ENCODE peak calls at places on chromosomes 11 and 22, in nine cellular contexts. I is activated T-helper 1 cell treated with anti-CD3 and anti-CD28 coated beads, Interleukin-12 subunit alpha, Interleukin-12 subunit beta, Interleukin-2, Interleukin-4 antibody, amounts not matched to agents 30 ng/mL and 10 ng/mL and 1 ng/mL, durations not matched to agents 14 hours and 24 hours and 36 hours; M is ureter; S is NK-92 treated with Interleukin-12 subunit alpha and Interleukin-12 subunit beta, amount 100 ng/mL, for 24 hours; W is KBM-7; R is heart right ventricle; H is bronchial epithelial cell; N is putamen; B is A172. E is an unnamed sample.

GRCh38 chr11:102357116-102357515 is 10.1 kb downstream of the BIRC2 start:
- DNase-seq in I (no peak), M (no peak), S (no peak), W (no peak), R (no peak), H (no peak), N (no peak), B (no peak), E (no peak)

GRCh38 chr11:12126352-12127019 is 16.1 kb downstream of the MICAL2 start:
- DNase-seq in I (no peak), M (no peak), S (peak), W (peak), R (no peak), H (peak), N (no peak), B (peak), E (no peak)

GRCh38 chr22:22422629-22423112 is 85.9 kb downstream of the ZNF280B start:
- DNase-seq in I (peak), M (peak), S (peak), W (peak), R (peak), H (peak), N (peak), B (peak), E (peak)

GRCh38 chr22:26169312-26170111 is at the start of gene SEZ6L:
- DNase-seq in I (no peak), M (no peak), S (no peak), W (peak), R (peak), H (no peak), N (no peak), B (no peak), E (no peak)

GRCh38 chr22:45598596-45599217 is 72.9 kb upstream of the ATXN10 start:
- DNase-seq in I (no peak), M (no peak), S (no peak), W (no peak), R (no peak), H (no peak), N (no peak), B (no peak), E (peak)

GRCh38 chr22:25403752-25404471 is 160.6 kb upstream of the GRK3 start:
- DNase-seq in I (no peak), M (no peak), S (no peak), W (peak), R (no peak), H (peak), N (no peak), B (no peak), E (no peak)

GRCh38 chr11:57762235-57762866 is 749 bp downstream of the CTNND1 start:
- DNase-seq in I (no peak), M (no peak), S (no peak), W (no peak), R (no peak), H (no peak), N (peak), B (no peak), E (no peak)

GRCh38 chr22:41780714-41781507 is 19.6 kb upstream of the CCDC134 start:
- DNase-seq in I (peak), M (peak), S (peak), W (peak), R (peak), H (peak), N (peak), B (peak), E (peak)

GRCh38 chr11:12455938-12456337 is 78.6 kb downstream of the PARVA start:
- DNase-seq in I (no peak), M (no peak), S (no peak), W (no peak), R (no peak), H (no peak), N (no peak), B (no peak), E (no peak)

E was measured in heart left ventricle.